ENCODE peak calls at places on chromosome 11, in six cellular contexts. One of them, this sample, is unnamed.
A peak's percentile ranks its signal among the peaks of the same experiment; 100 is the strongest.

GRCh38 chr11:57787920-57788716 is 26.5 kb downstream of the CTNND1 start:
- DNase-seq in stimulated activated CD8-positive, alpha-beta memory T cell treated with anti-CD3 and anti-CD28 coated beads, Interleukin-2, amount 100 ng/mL, for 48 hours: no peak
- DNase-seq in activated naive CD4-positive, alpha-beta T cell treated with Interleukin-2 at 50 U/mL for 16 hours: no peak
- DNase-seq in T-helper 2 cell: no peak
- DNase-seq in left cardiac atrium: no peak
- DNase-seq in HTR-8/SVneo: no peak
- DNase-seq in this sample: no peak

GRCh38 chr11:107770546-107770945 is 58.7 kb upstream of the SLN start:
- DNase-seq in stimulated activated CD8-positive, alpha-beta memory T cell treated with anti-CD3 and anti-CD28 coated beads, Interleukin-2, amount 100 ng/mL, for 48 hours: no peak
- DNase-seq in activated naive CD4-positive, alpha-beta T cell treated with Interleukin-2 at 50 U/mL for 16 hours: no peak
- DNase-seq in T-helper 2 cell: no peak
- DNase-seq in left cardiac atrium: no peak
- DNase-seq in HTR-8/SVneo: no peak
- DNase-seq in this sample: no peak

GRCh38 chr11:122696662-122697061 is 41.1 kb downstream of the UBASH3B start:
- DNase-seq in stimulated activated CD8-positive, alpha-beta memory T cell treated with anti-CD3 and anti-CD28 coated beads, Interleukin-2, amount 100 ng/mL, for 48 hours: peak; percentile 48
- DNase-seq in activated naive CD4-positive, alpha-beta T cell treated with Interleukin-2 at 50 U/mL for 16 hours: peak; percentile 78
- DNase-seq in T-helper 2 cell: peak; percentile 18
- DNase-seq in left cardiac atrium: no peak
- DNase-seq in HTR-8/SVneo: no peak
- DNase-seq in this sample: no peak

GRCh38 chr11:94602430-94603372 is 35.5 kb downstream of the PIWIL4 start:
- DNase-seq in stimulated activated CD8-positive, alpha-beta memory T cell treated with anti-CD3 and anti-CD28 coated beads, Interleukin-2, amount 100 ng/mL, for 48 hours: peak; percentile 31
- DNase-seq in activated naive CD4-positive, alpha-beta T cell treated with Interleukin-2 at 50 U/mL for 16 hours: peak; percentile 12
- DNase-seq in T-helper 2 cell: no peak
- DNase-seq in left cardiac atrium: peak; percentile 70
- DNase-seq in HTR-8/SVneo: no peak
- DNase-seq in this sample: peak; percentile 25

GRCh38 chr11:61587541-61587941 is 6.7 kb upstream of the SYT7 start:
- DNase-seq in stimulated activated CD8-positive, alpha-beta memory T cell treated with anti-CD3 and anti-CD28 coated beads, Interleukin-2, amount 100 ng/mL, for 48 hours: peak; percentile 8
- DNase-seq in activated naive CD4-positive, alpha-beta T cell treated with Interleukin-2 at 50 U/mL for 16 hours: peak; percentile 36
- DNase-seq in T-helper 2 cell: no peak
- DNase-seq in left cardiac atrium: peak; percentile 55
- DNase-seq in HTR-8/SVneo: no peak
- DNase-seq in this sample: no peak

GRCh38 chr11:117232022-117232878 is at the start of the genes PCSK7 and RNF214:
- DNase-seq in stimulated activated CD8-positive, alpha-beta memory T cell treated with anti-CD3 and anti-CD28 coated beads, Interleukin-2, amount 100 ng/mL, for 48 hours: peak; percentile 71
- DNase-seq in activated naive CD4-positive, alpha-beta T cell treated with Interleukin-2 at 50 U/mL for 16 hours: peak; percentile 78
- DNase-seq in T-helper 2 cell: peak; percentile 59
- DNase-seq in left cardiac atrium: peak; percentile 86
- DNase-seq in HTR-8/SVneo: peak; percentile 93
- DNase-seq in this sample: no peak

GRCh38 chr11:12235549-12235944 is 125.2 kb downstream of the MICAL2 start:
- DNase-seq in stimulated activated CD8-positive, alpha-beta memory T cell treated with anti-CD3 and anti-CD28 coated beads, Interleukin-2, amount 100 ng/mL, for 48 hours: no peak
- DNase-seq in activated naive CD4-positive, alpha-beta T cell treated with Interleukin-2 at 50 U/mL for 16 hours: no peak
- DNase-seq in T-helper 2 cell: no peak
- DNase-seq in left cardiac atrium: no peak
- DNase-seq in HTR-8/SVneo: peak; percentile 60
- DNase-seq in this sample: no peak

GRCh38 chr11:14258177-14258935 is 100.6 kb downstream of the RRAS2 start:
- DNase-seq in stimulated activated CD8-positive, alpha-beta memory T cell treated with anti-CD3 and anti-CD28 coated beads, Interleukin-2, amount 100 ng/mL, for 48 hours: no peak
- DNase-seq in activated naive CD4-positive, alpha-beta T cell treated with Interleukin-2 at 50 U/mL for 16 hours: no peak
- DNase-seq in T-helper 2 cell: no peak
- DNase-seq in left cardiac atrium: no peak
- DNase-seq in HTR-8/SVneo: peak; percentile 43
- DNase-seq in this sample: no peak

GRCh38 chr11:13668957-13669521 is 571 bp downstream of the FAR1 start:
- DNase-seq in stimulated activated CD8-positive, alpha-beta memory T cell treated with anti-CD3 and anti-CD28 coated beads, Interleukin-2, amount 100 ng/mL, for 48 hours: peak; percentile 30
- DNase-seq in activated naive CD4-positive, alpha-beta T cell treated with Interleukin-2 at 50 U/mL for 16 hours: peak; percentile 55
- DNase-seq in T-helper 2 cell: peak; percentile 27
- DNase-seq in left cardiac atrium: peak; percentile 25
- DNase-seq in HTR-8/SVneo: no peak
- DNase-seq in this sample: peak; percentile 52

GRCh38 chr11:11748706-11749365 is 92.9 kb upstream of the USP47 start:
- DNase-seq in stimulated activated CD8-positive, alpha-beta memory T cell treated with anti-CD3 and anti-CD28 coated beads, Interleukin-2, amount 100 ng/mL, for 48 hours: no peak
- DNase-seq in activated naive CD4-positive, alpha-beta T cell treated with Interleukin-2 at 50 U/mL for 16 hours: no peak
- DNase-seq in T-helper 2 cell: no peak
- DNase-seq in left cardiac atrium: no peak
- DNase-seq in HTR-8/SVneo: peak; percentile 10
- DNase-seq in this sample: no peak

GRCh38 chr11:72584293-72584921 is 89.8 kb downstream of the PDE2A start:
- DNase-seq in stimulated activated CD8-positive, alpha-beta memory T cell treated with anti-CD3 and anti-CD28 coated beads, Interleukin-2, amount 100 ng/mL, for 48 hours: no peak
- DNase-seq in activated naive CD4-positive, alpha-beta T cell treated with Interleukin-2 at 50 U/mL for 16 hours: peak; percentile 65
- DNase-seq in T-helper 2 cell: no peak
- DNase-seq in left cardiac atrium: peak; percentile 69
- DNase-seq in HTR-8/SVneo: no peak
- DNase-seq in this sample: no peak

GRCh38 chr11:15655552-15655951 is 540.8 kb downstream of the INSC start:
- DNase-seq in stimulated activated CD8-positive, alpha-beta memory T cell treated with anti-CD3 and anti-CD28 coated beads, Interleukin-2, amount 100 ng/mL, for 48 hours: no peak
- DNase-seq in activated naive CD4-positive, alpha-beta T cell treated with Interleukin-2 at 50 U/mL for 16 hours: no peak
- DNase-seq in T-helper 2 cell: no peak
- DNase-seq in left cardiac atrium: no peak
- DNase-seq in HTR-8/SVneo: no peak
- DNase-seq in this sample: no peak

GRCh38 chr11:73204711-73205121 is 13.4 kb upstream of the P2RY2 start:
- DNase-seq in stimulated activated CD8-positive, alpha-beta memory T cell treated with anti-CD3 and anti-CD28 coated beads, Interleukin-2, amount 100 ng/mL, for 48 hours: no peak
- DNase-seq in activated naive CD4-positive, alpha-beta T cell treated with Interleukin-2 at 50 U/mL for 16 hours: no peak
- DNase-seq in T-helper 2 cell: no peak
- DNase-seq in left cardiac atrium: peak; percentile 54
- DNase-seq in HTR-8/SVneo: no peak
- DNase-seq in this sample: no peak

GRCh38 chr11:69243496-69244200 is 50.3 kb upstream of the MYEOV start:
- DNase-seq in stimulated activated CD8-positive, alpha-beta memory T cell treated with anti-CD3 and anti-CD28 coated beads, Interleukin-2, amount 100 ng/mL, for 48 hours: no peak
- DNase-seq in activated naive CD4-positive, alpha-beta T cell treated with Interleukin-2 at 50 U/mL for 16 hours: no peak
- DNase-seq in T-helper 2 cell: no peak
- DNase-seq in left cardiac atrium: no peak
- DNase-seq in HTR-8/SVneo: no peak
- DNase-seq in this sample: no peak

GRCh38 chr11:112511271-112511670 is 250.6 kb upstream of the PLET1 start:
- DNase-seq in stimulated activated CD8-positive, alpha-beta memory T cell treated with anti-CD3 and anti-CD28 coated beads, Interleukin-2, amount 100 ng/mL, for 48 hours: no peak
- DNase-seq in activated naive CD4-positive, alpha-beta T cell treated with Interleukin-2 at 50 U/mL for 16 hours: no peak
- DNase-seq in T-helper 2 cell: no peak
- DNase-seq in left cardiac atrium: no peak
- DNase-seq in HTR-8/SVneo: no peak
- DNase-seq in this sample: no peak

GRCh38 chr11:86360775-86361395 is 13.8 kb upstream of the CCDC81 start:
- DNase-seq in stimulated activated CD8-positive, alpha-beta memory T cell treated with anti-CD3 and anti-CD28 coated beads, Interleukin-2, amount 100 ng/mL, for 48 hours: no peak
- DNase-seq in activated naive CD4-positive, alpha-beta T cell treated with Interleukin-2 at 50 U/mL for 16 hours: no peak
- DNase-seq in T-helper 2 cell: no peak
- DNase-seq in left cardiac atrium: no peak
- DNase-seq in HTR-8/SVneo: peak; percentile 60
- DNase-seq in this sample: peak; percentile 1

GRCh38 chr11:63459586-63459985 is 31.4 kb downstream of the PLAAT5 start:
- DNase-seq in stimulated activated CD8-positive, alpha-beta memory T cell treated with anti-CD3 and anti-CD28 coated beads, Interleukin-2, amount 100 ng/mL, for 48 hours: no peak
- DNase-seq in activated naive CD4-positive, alpha-beta T cell treated with Interleukin-2 at 50 U/mL for 16 hours: no peak
- DNase-seq in T-helper 2 cell: no peak
- DNase-seq in left cardiac atrium: no peak
- DNase-seq in HTR-8/SVneo: no peak
- DNase-seq in this sample: no peak

GRCh38 chr11:74822187-74822586 is 73.5 kb downstream of the RNF169 start:
- DNase-seq in stimulated activated CD8-positive, alpha-beta memory T cell treated with anti-CD3 and anti-CD28 coated beads, Interleukin-2, amount 100 ng/mL, for 48 hours: no peak
- DNase-seq in activated naive CD4-positive, alpha-beta T cell treated with Interleukin-2 at 50 U/mL for 16 hours: no peak
- DNase-seq in T-helper 2 cell: no peak
- DNase-seq in left cardiac atrium: no peak
- DNase-seq in HTR-8/SVneo: no peak
- DNase-seq in this sample: peak; percentile 30

GRCh38 chr11:65008873-65009272 is 5.1 kb upstream of the ARL2 start:
- DNase-seq in stimulated activated CD8-positive, alpha-beta memory T cell treated with anti-CD3 and anti-CD28 coated beads, Interleukin-2, amount 100 ng/mL, for 48 hours: no peak
- DNase-seq in activated naive CD4-positive, alpha-beta T cell treated with Interleukin-2 at 50 U/mL for 16 hours: no peak
- DNase-seq in T-helper 2 cell: no peak
- DNase-seq in left cardiac atrium: no peak
- DNase-seq in HTR-8/SVneo: no peak
- DNase-seq in this sample: no peak

GRCh38 chr11:62976109-62976508 is 8.7 kb downstream of the SLC22A6 start:
- DNase-seq in stimulated activated CD8-positive, alpha-beta memory T cell treated with anti-CD3 and anti-CD28 coated beads, Interleukin-2, amount 100 ng/mL, for 48 hours: no peak
- DNase-seq in activated naive CD4-positive, alpha-beta T cell treated with Interleukin-2 at 50 U/mL for 16 hours: no peak
- DNase-seq in T-helper 2 cell: no peak
- DNase-seq in left cardiac atrium: no peak
- DNase-seq in HTR-8/SVneo: no peak
- DNase-seq in this sample: no peak

GRCh38 chr11:64923151-64923661 is 1.3 kb upstream of the PPP2R5B start:
- DNase-seq in stimulated activated CD8-positive, alpha-beta memory T cell treated with anti-CD3 and anti-CD28 coated beads, Interleukin-2, amount 100 ng/mL, for 48 hours: no peak
- DNase-seq in activated naive CD4-positive, alpha-beta T cell treated with Interleukin-2 at 50 U/mL for 16 hours: no peak
- DNase-seq in T-helper 2 cell: no peak
- DNase-seq in left cardiac atrium: no peak
- DNase-seq in HTR-8/SVneo: no peak
- DNase-seq in this sample: no peak

GRCh38 chr11:47591764-47592163 is 2.4 kb downstream of the C1QTNF4 start:
- DNase-seq in stimulated activated CD8-positive, alpha-beta memory T cell treated with anti-CD3 and anti-CD28 coated beads, Interleukin-2, amount 100 ng/mL, for 48 hours: no peak
- DNase-seq in activated naive CD4-positive, alpha-beta T cell treated with Interleukin-2 at 50 U/mL for 16 hours: no peak
- DNase-seq in T-helper 2 cell: no peak
- DNase-seq in left cardiac atrium: no peak
- DNase-seq in HTR-8/SVneo: no peak
- DNase-seq in this sample: no peak

GRCh38 chr11:69640260-69640994 is 529 bp upstream of the CCND1 start:
- DNase-seq in stimulated activated CD8-positive, alpha-beta memory T cell treated with anti-CD3 and anti-CD28 coated beads, Interleukin-2, amount 100 ng/mL, for 48 hours: no peak
- DNase-seq in activated naive CD4-positive, alpha-beta T cell treated with Interleukin-2 at 50 U/mL for 16 hours: peak; percentile 13
- DNase-seq in T-helper 2 cell: no peak
- DNase-seq in left cardiac atrium: peak; percentile 66
- DNase-seq in HTR-8/SVneo: no peak
- DNase-seq in this sample: no peak

GRCh38 chr11:34468209-34468841 is 29.6 kb downstream of the CAT start:
- DNase-seq in stimulated activated CD8-positive, alpha-beta memory T cell treated with anti-CD3 and anti-CD28 coated beads, Interleukin-2, amount 100 ng/mL, for 48 hours: no peak
- DNase-seq in activated naive CD4-positive, alpha-beta T cell treated with Interleukin-2 at 50 U/mL for 16 hours: peak; percentile 45
- DNase-seq in T-helper 2 cell: no peak
- DNase-seq in left cardiac atrium: no peak
- DNase-seq in HTR-8/SVneo: peak; percentile 22
- DNase-seq in this sample: no peak

GRCh38 chr11:46352063-46352841 is 5.0 kb downstream of the DGKZ start:
- DNase-seq in stimulated activated CD8-positive, alpha-beta memory T cell treated with anti-CD3 and anti-CD28 coated beads, Interleukin-2, amount 100 ng/mL, for 48 hours: peak; percentile 52
- DNase-seq in activated naive CD4-positive, alpha-beta T cell treated with Interleukin-2 at 50 U/mL for 16 hours: peak; percentile 78
- DNase-seq in T-helper 2 cell: peak; percentile 62
- DNase-seq in left cardiac atrium: no peak
- DNase-seq in HTR-8/SVneo: peak; percentile 29
- DNase-seq in this sample: no peak

GRCh38 chr11:12421386-12421785 is 44.0 kb downstream of the PARVA start:
- DNase-seq in stimulated activated CD8-positive, alpha-beta memory T cell treated with anti-CD3 and anti-CD28 coated beads, Interleukin-2, amount 100 ng/mL, for 48 hours: no peak
- DNase-seq in activated naive CD4-positive, alpha-beta T cell treated with Interleukin-2 at 50 U/mL for 16 hours: no peak
- DNase-seq in T-helper 2 cell: no peak
- DNase-seq in left cardiac atrium: no peak
- DNase-seq in HTR-8/SVneo: no peak
- DNase-seq in this sample: peak; percentile 48

GRCh38 chr11:67563354-67564114 is 20.1 kb upstream of the GSTP1 start:
- DNase-seq in stimulated activated CD8-positive, alpha-beta memory T cell treated with anti-CD3 and anti-CD28 coated beads, Interleukin-2, amount 100 ng/mL, for 48 hours: no peak
- DNase-seq in activated naive CD4-positive, alpha-beta T cell treated with Interleukin-2 at 50 U/mL for 16 hours: no peak
- DNase-seq in T-helper 2 cell: no peak
- DNase-seq in left cardiac atrium: peak; percentile 81
- DNase-seq in HTR-8/SVneo: peak; percentile 63
- DNase-seq in this sample: peak; percentile 32

GRCh38 chr11:75142714-75143419 is 8.0 kb upstream of the SLCO2B1 start:
- DNase-seq in stimulated activated CD8-positive, alpha-beta memory T cell treated with anti-CD3 and anti-CD28 coated beads, Interleukin-2, amount 100 ng/mL, for 48 hours: peak; percentile 55
- DNase-seq in activated naive CD4-positive, alpha-beta T cell treated with Interleukin-2 at 50 U/mL for 16 hours: peak; percentile 73
- DNase-seq in T-helper 2 cell: no peak
- DNase-seq in left cardiac atrium: peak; percentile 88
- DNase-seq in HTR-8/SVneo: peak; percentile 98
- DNase-seq in this sample: no peak

GRCh38 chr11:107957109-107957588 is 28.9 kb downstream of the RAB39A start:
- DNase-seq in stimulated activated CD8-positive, alpha-beta memory T cell treated with anti-CD3 and anti-CD28 coated beads, Interleukin-2, amount 100 ng/mL, for 48 hours: no peak
- DNase-seq in activated naive CD4-positive, alpha-beta T cell treated with Interleukin-2 at 50 U/mL for 16 hours: no peak
- DNase-seq in T-helper 2 cell: no peak
- DNase-seq in left cardiac atrium: no peak
- DNase-seq in HTR-8/SVneo: no peak
- DNase-seq in this sample: no peak

GRCh38 chr11:11779975-11780374 is 61.8 kb upstream of the USP47 start:
- DNase-seq in stimulated activated CD8-positive, alpha-beta memory T cell treated with anti-CD3 and anti-CD28 coated beads, Interleukin-2, amount 100 ng/mL, for 48 hours: no peak
- DNase-seq in activated naive CD4-positive, alpha-beta T cell treated with Interleukin-2 at 50 U/mL for 16 hours: no peak
- DNase-seq in T-helper 2 cell: no peak
- DNase-seq in left cardiac atrium: no peak
- DNase-seq in HTR-8/SVneo: no peak
- DNase-seq in this sample: no peak

GRCh38 chr11:75968021-75968685 is 153.1 kb downstream of the UVRAG start:
- DNase-seq in stimulated activated CD8-positive, alpha-beta memory T cell treated with anti-CD3 and anti-CD28 coated beads, Interleukin-2, amount 100 ng/mL, for 48 hours: no peak
- DNase-seq in activated naive CD4-positive, alpha-beta T cell treated with Interleukin-2 at 50 U/mL for 16 hours: no peak
- DNase-seq in T-helper 2 cell: no peak
- DNase-seq in left cardiac atrium: no peak
- DNase-seq in HTR-8/SVneo: no peak
- DNase-seq in this sample: no peak

GRCh38 chr11:45926001-45926401 is 3.5 kb downstream of the LARGE2 start:
- DNase-seq in stimulated activated CD8-positive, alpha-beta memory T cell treated with anti-CD3 and anti-CD28 coated beads, Interleukin-2, amount 100 ng/mL, for 48 hours: no peak
- DNase-seq in activated naive CD4-positive, alpha-beta T cell treated with Interleukin-2 at 50 U/mL for 16 hours: no peak
- DNase-seq in T-helper 2 cell: no peak
- DNase-seq in left cardiac atrium: no peak
- DNase-seq in HTR-8/SVneo: no peak
- DNase-seq in this sample: no peak

GRCh38 chr11:129323896-129324522 is 51.6 kb upstream of the BARX2 start:
- DNase-seq in stimulated activated CD8-positive, alpha-beta memory T cell treated with anti-CD3 and anti-CD28 coated beads, Interleukin-2, amount 100 ng/mL, for 48 hours: no peak
- DNase-seq in activated naive CD4-positive, alpha-beta T cell treated with Interleukin-2 at 50 U/mL for 16 hours: no peak
- DNase-seq in T-helper 2 cell: no peak
- DNase-seq in left cardiac atrium: peak; percentile 45
- DNase-seq in HTR-8/SVneo: no peak
- DNase-seq in this sample: no peak